ENCODE peak calls at places on chromosome 19, in five cellular contexts. One of them, this sample, is unnamed.

GRCh38 chr19:3591876-3592613 is 6.8 kb downstream of the GIPC3 start:
- DNase-seq in activated CD4-positive, alpha-beta memory T cell treated with anti-CD3 and anti-CD28 coated beads, Interleukin-2, amount 10 ng/mL, durations not matched to agents 7 days and 5 days: no peak
- DNase-seq in dermis blood vessel endothelial cell: no peak
- DNase-seq in hypothalamus: no peak
- DNase-seq in NAMALWA: no peak
- DNase-seq in this sample: no peak

GRCh38 chr19:3404324-3405260 is 38.2 kb downstream of the NFIC start:
- DNase-seq in activated CD4-positive, alpha-beta memory T cell treated with anti-CD3 and anti-CD28 coated beads, Interleukin-2, amount 10 ng/mL, durations not matched to agents 7 days and 5 days: no peak
- DNase-seq in dermis blood vessel endothelial cell: peak; percentile 90
- DNase-seq in hypothalamus: peak; percentile 28
- DNase-seq in NAMALWA: no peak
- DNase-seq in this sample: no peak

GRCh38 chr19:55550321-55550650 is 4.9 kb upstream of the SBK3 start:
- DNase-seq in activated CD4-positive, alpha-beta memory T cell treated with anti-CD3 and anti-CD28 coated beads, Interleukin-2, amount 10 ng/mL, durations not matched to agents 7 days and 5 days: no peak
- DNase-seq in dermis blood vessel endothelial cell: no peak
- DNase-seq in hypothalamus: no peak
- DNase-seq in NAMALWA: no peak
- DNase-seq in this sample: no peak

GRCh38 chr19:30362156-30362754 is 9.9 kb upstream of the ZNF536 start:
- DNase-seq in activated CD4-positive, alpha-beta memory T cell treated with anti-CD3 and anti-CD28 coated beads, Interleukin-2, amount 10 ng/mL, durations not matched to agents 7 days and 5 days: no peak
- DNase-seq in dermis blood vessel endothelial cell: no peak
- DNase-seq in hypothalamus: no peak
- DNase-seq in NAMALWA: no peak
- DNase-seq in this sample: no peak

GRCh38 chr19:46180701-46181385 is 32.8 kb downstream of the IGFL2 start:
- DNase-seq in activated CD4-positive, alpha-beta memory T cell treated with anti-CD3 and anti-CD28 coated beads, Interleukin-2, amount 10 ng/mL, durations not matched to agents 7 days and 5 days: no peak
- DNase-seq in dermis blood vessel endothelial cell: no peak
- DNase-seq in hypothalamus: no peak
- DNase-seq in NAMALWA: no peak
- DNase-seq in this sample: no peak

GRCh38 chr19:46693760-46694159 is 23.2 kb downstream of the PRKD2 start:
- DNase-seq in activated CD4-positive, alpha-beta memory T cell treated with anti-CD3 and anti-CD28 coated beads, Interleukin-2, amount 10 ng/mL, durations not matched to agents 7 days and 5 days: no peak
- DNase-seq in dermis blood vessel endothelial cell: no peak
- DNase-seq in hypothalamus: no peak
- DNase-seq in NAMALWA: no peak
- DNase-seq in this sample: no peak

GRCh38 chr19:1026189-1027019 is at the start of gene CNN2:
- DNase-seq in activated CD4-positive, alpha-beta memory T cell treated with anti-CD3 and anti-CD28 coated beads, Interleukin-2, amount 10 ng/mL, durations not matched to agents 7 days and 5 days: peak; percentile 78
- DNase-seq in dermis blood vessel endothelial cell: peak; percentile 85
- DNase-seq in hypothalamus: no peak
- DNase-seq in NAMALWA: peak; percentile 59
- DNase-seq in this sample: no peak

GRCh38 chr19:40791349-40791748 is 7.6 kb upstream of the EGLN2 start:
- DNase-seq in activated CD4-positive, alpha-beta memory T cell treated with anti-CD3 and anti-CD28 coated beads, Interleukin-2, amount 10 ng/mL, durations not matched to agents 7 days and 5 days: no peak
- DNase-seq in dermis blood vessel endothelial cell: no peak
- DNase-seq in hypothalamus: no peak
- DNase-seq in NAMALWA: no peak
- DNase-seq in this sample: no peak

This sample was measured in NCI-H345.